ENCODE peak calls at places on chromosomes 7 and 10, in eight cellular contexts. One of them, this sample, is unnamed. For H3K4me1, the result is how much of the 10 kb centered on the place peaks cover.

GRCh38 chr7:6307762-6308161 is 35.3 kb upstream of the CYTH3 start:
- DNase-seq in heart left ventricle: no peak
- DNase-seq in uterus: no peak
- DNase-seq in suprapubic skin: no peak
- DNase-seq in HCT116: no peak
- DNase-seq in A549: no peak
- DNase-seq in Peyer's patch: peak
- DNase-seq in gastrocnemius medialis: no peak
- DNase-seq in this sample: no peak

GRCh38 chr7:155346285-155346684 is 48.6 kb downstream of the INSIG1 start:
- DNase-seq in heart left ventricle: no peak
- DNase-seq in uterus: no peak
- DNase-seq in suprapubic skin: no peak
- DNase-seq in HCT116: no peak
- DNase-seq in A549: no peak
- DNase-seq in Peyer's patch: no peak
- DNase-seq in gastrocnemius medialis: no peak
- DNase-seq in this sample: no peak

GRCh38 chr7:148204639-148205292 is 385.8 kb upstream of the C7orf33 start:
- DNase-seq in heart left ventricle: no peak
- DNase-seq in uterus: no peak
- DNase-seq in suprapubic skin: no peak
- DNase-seq in HCT116: no peak
- DNase-seq in A549: no peak
- DNase-seq in Peyer's patch: no peak
- DNase-seq in gastrocnemius medialis: no peak
- DNase-seq in this sample: no peak

GRCh38 chr7:99190359-99191009 is 17.4 kb downstream of the KPNA7 start:
- DNase-seq in heart left ventricle: no peak
- DNase-seq in uterus: no peak
- DNase-seq in suprapubic skin: no peak
- DNase-seq in HCT116: no peak
- DNase-seq in A549: no peak
- DNase-seq in Peyer's patch: no peak
- DNase-seq in gastrocnemius medialis: no peak
- DNase-seq in this sample: no peak

GRCh38 chr7:29255839-29256782 is 61.5 kb downstream of the CHN2 start:
- DNase-seq in heart left ventricle: no peak
- DNase-seq in uterus: no peak
- DNase-seq in suprapubic skin: no peak
- DNase-seq in HCT116: no peak
- DNase-seq in A549: no peak
- DNase-seq in Peyer's patch: no peak
- DNase-seq in gastrocnemius medialis: no peak
- DNase-seq in this sample: no peak

GRCh38 chr10:101291254-101292193 is 62.3 kb upstream of the LBX1 start:
- DNase-seq in heart left ventricle: peak
- DNase-seq in uterus: peak
- DNase-seq in suprapubic skin: no peak
- DNase-seq in HCT116: no peak
- DNase-seq in A549: peak
- DNase-seq in Peyer's patch: peak
- DNase-seq in gastrocnemius medialis: peak
- DNase-seq in this sample: peak

GRCh38 chr7:131657881-131658280 is 101.5 kb upstream of the PODXL start:
- DNase-seq in heart left ventricle: no peak
- DNase-seq in uterus: no peak
- DNase-seq in suprapubic skin: no peak
- DNase-seq in HCT116: no peak
- DNase-seq in A549: no peak
- DNase-seq in Peyer's patch: no peak
- DNase-seq in gastrocnemius medialis: no peak
- DNase-seq in this sample: no peak

GRCh38 chr7:83419013-83419412 is 229.9 kb downstream of the SEMA3E start:
- DNase-seq in heart left ventricle: no peak
- DNase-seq in uterus: no peak
- DNase-seq in suprapubic skin: no peak
- DNase-seq in HCT116: no peak
- DNase-seq in A549: no peak
- DNase-seq in Peyer's patch: no peak
- DNase-seq in gastrocnemius medialis: no peak
- DNase-seq in this sample: no peak

GRCh38 chr7:36116347-36117200 is 36.5 kb upstream of the EEPD1 start:
- DNase-seq in heart left ventricle: no peak
- DNase-seq in uterus: no peak
- DNase-seq in suprapubic skin: no peak
- DNase-seq in HCT116: peak
- DNase-seq in A549: no peak
- DNase-seq in Peyer's patch: peak
- DNase-seq in gastrocnemius medialis: no peak
- DNase-seq in this sample: no peak

GRCh38 chr7:37076668-37077067 is 352.4 kb upstream of the AOAH start:
- DNase-seq in heart left ventricle: no peak
- DNase-seq in uterus: no peak
- DNase-seq in suprapubic skin: no peak
- DNase-seq in HCT116: no peak
- DNase-seq in A549: no peak
- DNase-seq in Peyer's patch: no peak
- DNase-seq in gastrocnemius medialis: no peak
- DNase-seq in this sample: no peak

GRCh38 chr7:25854608-25855497 is 297.1 kb upstream of the NFE2L3 start:
- DNase-seq in heart left ventricle: no peak
- DNase-seq in uterus: peak
- DNase-seq in suprapubic skin: peak
- DNase-seq in HCT116: peak
- DNase-seq in A549: peak
- DNase-seq in Peyer's patch: peak
- DNase-seq in gastrocnemius medialis: peak
- DNase-seq in this sample: no peak

GRCh38 chr10:123580426-123580825 is 85.7 kb upstream of the GPR26 start:
- DNase-seq in heart left ventricle: no peak
- DNase-seq in uterus: no peak
- DNase-seq in suprapubic skin: no peak
- DNase-seq in HCT116: no peak
- DNase-seq in A549: no peak
- DNase-seq in Peyer's patch: no peak
- DNase-seq in gastrocnemius medialis: no peak
- DNase-seq in this sample: no peak

GRCh38 chr7:4049202-4049601 is 632.9 kb upstream of the FOXK1 start:
- DNase-seq in heart left ventricle: no peak
- DNase-seq in uterus: no peak
- DNase-seq in suprapubic skin: no peak
- DNase-seq in HCT116: no peak
- DNase-seq in A549: no peak
- DNase-seq in Peyer's patch: no peak
- DNase-seq in gastrocnemius medialis: no peak
- DNase-seq in this sample: no peak

DNA sequence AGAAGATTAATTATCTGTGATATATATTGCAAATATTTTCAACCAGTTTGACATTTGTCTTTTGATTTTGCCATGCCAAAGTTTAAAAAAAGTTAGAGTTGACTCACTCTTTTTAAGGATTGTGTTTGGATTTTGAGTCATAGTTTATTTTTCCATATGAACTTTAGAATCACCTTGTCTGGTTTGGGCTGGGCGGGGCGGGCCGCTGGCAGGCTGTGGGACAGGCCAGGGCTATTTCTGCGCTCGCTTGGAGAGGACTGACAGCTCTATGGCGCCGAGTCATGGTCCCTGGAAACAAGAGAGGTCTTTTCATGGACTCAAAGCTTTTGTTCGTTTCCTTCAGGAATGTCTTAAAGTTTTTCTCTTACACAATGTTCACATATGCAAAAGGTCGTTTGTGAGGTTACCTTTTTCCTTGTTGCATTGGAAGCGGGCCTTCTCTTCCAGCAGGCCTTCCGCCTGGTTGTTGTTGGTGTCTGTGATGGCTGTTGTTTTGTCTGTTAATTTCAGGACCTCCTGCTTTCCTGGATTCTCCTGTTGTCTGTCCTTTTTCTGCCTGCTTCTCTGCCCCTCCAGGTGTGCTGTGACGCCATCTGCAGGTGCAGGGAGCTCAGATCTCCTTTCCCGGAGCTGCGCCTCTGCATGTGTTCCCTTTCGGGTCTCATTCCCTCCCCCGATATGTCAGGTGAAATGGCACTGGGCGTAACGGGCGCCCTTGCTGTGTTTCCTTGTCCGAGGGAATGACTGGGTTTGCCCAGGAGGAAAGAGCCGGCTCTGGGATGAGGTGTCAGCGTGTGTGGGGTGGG is 53.8 kb downstream of the INPP5A start:
- DNase-seq in heart left ventricle: peak
- DNase-seq in uterus: no peak
- DNase-seq in suprapubic skin: peak
- DNase-seq in HCT116: no peak
- DNase-seq in A549: peak
- DNase-seq in Peyer's patch: peak
- DNase-seq in gastrocnemius medialis: peak
- DNase-seq in this sample: no peak
- TF ChIP-seq CTCF in heart left ventricle: no peak
- TF ChIP-seq CTCF in uterus: no peak
- TF ChIP-seq CTCF in suprapubic skin: no peak
- TF ChIP-seq CTCF in HCT116: peak
- TF ChIP-seq CTCF in A549: no peak
- TF ChIP-seq CTCF in Peyer's patch: no peak
- TF ChIP-seq CTCF in gastrocnemius medialis: no peak
- TF ChIP-seq CTCF in this sample: no peak

GRCh38 chr10:119197921-119198320 is 9.4 kb upstream of the GRK5 start:
- DNase-seq in heart left ventricle: no peak
- DNase-seq in uterus: no peak
- DNase-seq in suprapubic skin: no peak
- DNase-seq in HCT116: no peak
- DNase-seq in A549: no peak
- DNase-seq in Peyer's patch: no peak
- DNase-seq in gastrocnemius medialis: no peak
- DNase-seq in this sample: no peak

GRCh38 chr10:119203006-119203405 is 4.4 kb upstream of the GRK5 start:
- DNase-seq in heart left ventricle: no peak
- DNase-seq in uterus: no peak
- DNase-seq in suprapubic skin: no peak
- DNase-seq in HCT116: no peak
- DNase-seq in A549: no peak
- DNase-seq in Peyer's patch: no peak
- DNase-seq in gastrocnemius medialis: no peak
- DNase-seq in this sample: no peak

GRCh38 chr10:119201233-119201632 is 6.1 kb upstream of the GRK5 start:
- DNase-seq in heart left ventricle: no peak
- DNase-seq in uterus: no peak
- DNase-seq in suprapubic skin: no peak
- DNase-seq in HCT116: no peak
- DNase-seq in A549: no peak
- DNase-seq in Peyer's patch: no peak
- DNase-seq in gastrocnemius medialis: no peak
- DNase-seq in this sample: no peak

GRCh38 chr10:119199231-119199992 is 8.0 kb upstream of the GRK5 start:
- DNase-seq in heart left ventricle: peak
- DNase-seq in uterus: peak
- DNase-seq in suprapubic skin: no peak
- DNase-seq in HCT116: peak
- DNase-seq in A549: peak
- DNase-seq in Peyer's patch: peak
- DNase-seq in gastrocnemius medialis: peak
- DNase-seq in this sample: peak

DNA sequence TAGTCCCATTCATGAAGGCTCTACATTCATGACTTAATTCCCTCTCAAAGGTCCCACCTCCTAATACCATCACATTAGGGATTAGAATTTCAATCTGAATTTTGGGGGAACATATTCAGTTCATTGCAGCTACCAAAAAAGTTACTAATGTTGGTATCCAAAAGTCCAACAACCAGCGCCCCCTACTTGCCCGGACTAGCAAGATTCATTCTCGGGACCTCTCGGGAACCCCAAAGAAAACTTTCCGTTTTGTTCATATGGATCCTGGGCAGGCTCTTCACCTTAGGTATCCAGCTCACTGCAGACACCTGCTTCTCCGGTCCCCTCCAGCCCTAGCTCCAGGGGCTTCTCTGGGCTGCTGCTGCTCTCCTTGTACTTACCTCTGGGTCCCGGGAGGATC is 8.9 kb upstream of the GRK5 start:
- DNase-seq in heart left ventricle: no peak
- DNase-seq in uterus: no peak
- DNase-seq in suprapubic skin: no peak
- DNase-seq in HCT116: no peak
- DNase-seq in A549: peak
- DNase-seq in Peyer's patch: peak
- DNase-seq in gastrocnemius medialis: no peak
- DNase-seq in this sample: no peak
- H3K4me1 ChIP-seq in heart left ventricle: under half
- H3K4me1 ChIP-seq in uterus: under half
- H3K4me1 ChIP-seq in suprapubic skin: under half
- H3K4me1 ChIP-seq in HCT116: under half
- H3K4me1 ChIP-seq in A549: under half
- H3K4me1 ChIP-seq in Peyer's patch: under half
- H3K4me1 ChIP-seq in gastrocnemius medialis: under half
- H3K4me1 ChIP-seq in this sample: under half

GRCh38 chr10:11012476-11012875 is 5.2 kb upstream of the CELF2 start:
- DNase-seq in heart left ventricle: no peak
- DNase-seq in uterus: no peak
- DNase-seq in suprapubic skin: no peak
- DNase-seq in HCT116: no peak
- DNase-seq in A549: no peak
- DNase-seq in Peyer's patch: no peak
- DNase-seq in gastrocnemius medialis: peak
- DNase-seq in this sample: no peak
- TF ChIP-seq POLR2A in heart left ventricle: no peak
- TF ChIP-seq POLR2A in uterus: no peak
- TF ChIP-seq POLR2A in suprapubic skin: no peak
- TF ChIP-seq POLR2A in HCT116: no peak
- TF ChIP-seq POLR2A in A549: no peak
- TF ChIP-seq POLR2A in Peyer's patch: no peak
- TF ChIP-seq POLR2A in gastrocnemius medialis: peak
- TF ChIP-seq POLR2A in this sample: no peak

DNA sequence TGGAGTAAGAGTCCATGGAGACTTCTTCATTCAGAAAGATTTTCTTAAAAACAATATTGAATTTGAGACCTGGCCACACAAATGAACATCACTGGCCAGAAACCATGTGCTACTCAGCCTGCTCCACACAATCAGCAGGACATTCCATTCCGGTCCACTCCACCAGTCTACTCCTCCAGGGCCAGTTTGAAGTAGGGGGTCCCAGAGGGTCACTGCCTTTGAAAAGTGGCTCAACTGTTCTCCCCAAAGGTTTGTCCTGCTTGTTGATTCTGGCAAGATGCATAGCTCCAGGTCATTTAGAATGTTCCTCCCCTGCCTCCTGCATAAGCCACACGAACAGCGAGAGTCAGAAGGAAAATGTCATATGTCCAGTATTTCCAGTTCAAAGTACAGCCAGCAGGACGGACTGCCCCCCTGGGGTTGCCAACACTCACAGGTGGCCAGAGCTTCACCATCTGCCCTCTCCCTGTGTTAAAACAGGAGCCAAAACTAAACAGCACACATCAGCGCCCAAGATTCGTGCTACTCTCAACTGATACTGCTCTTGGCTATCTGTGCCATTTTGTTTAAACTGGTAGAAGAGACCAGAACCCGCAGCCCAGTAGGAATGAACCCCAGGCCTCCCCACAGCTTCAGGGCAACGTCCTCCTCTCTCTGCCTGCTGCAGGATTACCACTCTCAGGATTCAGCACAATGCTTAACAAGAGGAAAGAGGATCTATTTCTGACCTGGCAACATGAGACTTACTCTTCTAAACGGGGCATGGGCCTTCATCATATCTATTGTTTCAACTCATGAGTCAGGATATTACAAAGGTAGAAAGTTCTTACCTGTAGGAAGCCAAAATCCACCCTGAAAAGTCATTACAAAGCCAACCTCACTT is 11.3 kb downstream of the GRB10 start:
- DNase-seq in heart left ventricle: no peak
- DNase-seq in uterus: no peak
- DNase-seq in suprapubic skin: no peak
- DNase-seq in HCT116: no peak
- DNase-seq in A549: no peak
- DNase-seq in Peyer's patch: no peak
- DNase-seq in gastrocnemius medialis: no peak
- DNase-seq in this sample: no peak
- TF ChIP-seq CTCF in heart left ventricle: no peak
- TF ChIP-seq CTCF in uterus: no peak
- TF ChIP-seq CTCF in suprapubic skin: no peak
- TF ChIP-seq CTCF in HCT116: no peak
- TF ChIP-seq CTCF in A549: no peak
- TF ChIP-seq CTCF in Peyer's patch: no peak
- TF ChIP-seq CTCF in gastrocnemius medialis: no peak
- TF ChIP-seq CTCF in this sample: no peak